ENCODE peak calls at places on chromosomes 12 and 14, in four cellular contexts. V is psoas muscle, F is mucosa of descending colon, T is upper lobe of right lung. X is an unnamed sample.

GRCh38 chr12:23827353-23827752 is 122.1 kb downstream of the SOX5 start:
- ATAC-seq in V (no peak), F (no peak), T (no peak), X (no peak)

GRCh38 chr14:103463149-103463548 is 59.5 kb downstream of the CKB start:
- ATAC-seq in V (no peak), F (no peak), T (no peak), X (no peak)

GRCh38 chr12:27554421-27555186 is 30.6 kb downstream of the PPFIBP1 start:
- ATAC-seq in V (peak), F (no peak), T (peak), X (peak)

GRCh38 chr12:106331594-106331993 is 26.0 kb upstream of the POLR3B start:
- ATAC-seq in V (peak), F (no peak), T (no peak), X (no peak)

GRCh38 chr12:50842637-50843493 is at the start of gene TMPRSS12:
- ATAC-seq in V (peak), F (no peak), T (peak), X (no peak)

GRCh38 chr12:9634177-9634803 is 26.6 kb upstream of the KLRB1 start:
- ATAC-seq in V (no peak), F (peak), T (peak), X (no peak)

GRCh38 chr14:88975926-88976325 is 151.5 kb downstream of the TTC8 start:
- ATAC-seq in V (no peak), F (peak), T (no peak), X (no peak)

GRCh38 chr12:123934016-123934620 is 38.5 kb downstream of the CCDC92 start:
- ATAC-seq in V (no peak), F (no peak), T (no peak), X (no peak)

GRCh38 chr12:110638792-110639191 is 24.9 kb downstream of the TCTN1 start:
- ATAC-seq in V (no peak), F (no peak), T (no peak), X (no peak)

GRCh38 chr14:86897704-86898513 is 1095.1 kb downstream of the GALC start:
- ATAC-seq in V (no peak), F (no peak), T (no peak), X (no peak)

GRCh38 chr14:75978249-75978731 is 3.5 kb downstream of the TGFB3 start:
- ATAC-seq in V (no peak), F (peak), T (no peak), X (no peak)

GRCh38 chr14:60532442-60532841 is 23.5 kb downstream of the SIX6 start:
- ATAC-seq in V (no peak), F (no peak), T (no peak), X (no peak)

GRCh38 chr12:32558941-32559340 is 120.2 kb upstream of the DNM1L start:
- ATAC-seq in V (peak), F (peak), T (peak), X (no peak)

GRCh38 chr12:96719671-96720362 is 187.2 kb upstream of the NEDD1 start:
- ATAC-seq in V (no peak), F (peak), T (peak), X (no peak)

DNA sequence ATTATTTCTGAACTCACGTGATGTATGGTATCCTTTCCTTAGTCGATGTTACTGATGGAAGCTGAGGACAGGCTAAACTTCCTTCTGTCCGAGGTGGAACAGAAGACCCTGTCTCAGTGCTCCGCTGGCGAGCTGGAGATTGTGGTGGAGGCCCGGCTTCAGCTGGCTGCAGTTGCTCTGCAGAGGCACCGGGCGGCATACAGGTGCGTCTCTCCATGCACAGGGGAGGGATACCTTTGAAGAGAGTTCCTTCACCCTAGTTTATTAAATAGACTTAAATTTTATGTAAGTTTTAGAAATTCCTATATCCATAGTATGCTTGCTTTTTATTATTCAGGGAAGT is 186.7 kb upstream of the NEDD1 start:
- ATAC-seq in V (no peak), F (peak), T (no peak), X (peak)
- TF ChIP-seq CTCF in V (no peak), F (no peak), T (no peak), X (no peak)

GRCh38 chr14:95725685-95726336 is 11.9 kb upstream of the TCL1A start:
- ATAC-seq in V (no peak), F (no peak), T (no peak), X (no peak)
- H3K4me3 ChIP-seq in V (no peak), F (no peak), T (no peak), X (no peak)

DNA sequence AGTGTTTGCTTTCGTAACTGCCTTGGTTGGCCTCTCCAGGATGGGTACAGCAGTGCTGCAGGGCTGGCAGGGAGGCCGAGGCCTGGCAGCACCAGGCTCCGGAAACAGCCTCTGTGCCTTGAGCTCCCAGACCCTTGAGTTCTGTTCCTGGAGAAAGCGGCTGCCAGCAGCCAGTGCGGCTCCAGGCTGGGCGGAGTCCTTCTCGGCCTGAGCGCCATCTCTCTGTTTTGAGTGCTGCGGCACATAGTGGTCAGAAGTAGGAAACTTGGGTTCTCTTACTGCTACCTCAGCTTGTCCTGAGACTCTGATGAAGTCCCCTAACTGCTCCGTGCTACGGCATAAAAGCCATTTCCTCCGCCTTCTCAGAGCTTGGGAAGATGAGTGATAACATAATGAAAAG is 65.9 kb downstream of the KCNA1 start:
- ATAC-seq in V (no peak), F (no peak), T (peak), X (no peak)
- TF ChIP-seq CTCF in V (no peak), F (no peak), T (no peak), X (no peak)

GRCh38 chr12:114669501-114670256 is 14.3 kb downstream of the TBX3 start:
- ATAC-seq in V (no peak), F (no peak), T (no peak), X (no peak)
- H3K4me3 ChIP-seq in V (peak), F (no peak), T (peak), X (peak)

GRCh38 chr14:67837011-67837624 is 17.5 kb downstream of the RAD51B start:
- ATAC-seq in V (peak), F (peak), T (peak), X (no peak)
- TF ChIP-seq CTCF in V (peak), F (no peak), T (peak), X (peak)

GRCh38 chr12:82857911-82858533 is 171.3 kb downstream of the TMTC2 start:
- ATAC-seq in V (no peak), F (no peak), T (no peak), X (no peak)
- H3K4me3 ChIP-seq in V (no peak), F (no peak), T (no peak), X (no peak)

DNA sequence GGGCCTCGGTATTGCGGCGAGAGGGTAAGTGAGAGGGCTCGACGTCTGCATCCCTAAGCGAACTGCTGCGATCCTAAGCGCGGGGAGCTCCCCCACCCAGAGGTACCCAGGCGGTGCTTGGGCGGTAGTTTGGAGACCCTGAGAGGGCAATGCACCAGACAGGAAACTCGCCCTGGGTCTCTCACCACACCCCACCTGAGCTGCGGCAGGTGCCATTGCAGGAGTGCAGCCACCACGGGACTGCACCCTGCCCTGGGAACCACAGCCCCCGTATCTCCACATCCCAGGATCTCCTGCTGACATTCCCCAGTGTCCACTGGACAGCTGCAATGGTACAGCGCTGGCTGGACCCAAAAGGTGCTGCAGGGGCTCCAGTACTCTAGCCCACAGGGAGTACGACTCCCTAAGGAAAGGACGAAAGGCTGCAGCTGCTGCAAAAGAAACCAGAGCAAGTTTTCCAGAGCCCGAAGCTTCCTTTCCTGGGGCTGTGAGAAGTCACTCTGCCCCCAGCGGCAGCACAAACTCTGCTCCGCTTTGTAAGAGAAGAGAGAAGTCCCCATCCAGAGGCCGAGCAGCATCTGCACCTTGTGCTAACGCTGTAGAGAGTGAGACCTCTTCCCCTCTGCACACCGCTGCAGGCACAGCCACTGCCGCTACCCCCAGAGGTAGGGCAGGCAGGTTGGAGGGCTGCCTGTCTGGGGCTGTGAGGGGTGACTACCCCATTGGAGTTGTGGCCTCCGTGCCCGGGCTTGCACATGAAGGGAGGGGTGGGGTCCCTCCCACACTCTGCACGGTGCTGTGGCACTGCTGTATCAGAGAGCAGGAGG is 31.1 kb upstream of the MON2 start:
- ATAC-seq in V (peak), F (peak), T (peak), X (peak)
- TF ChIP-seq CTCF in V (peak), F (no peak), T (peak), X (peak)

GRCh38 chr12:114685320-114685781 is 1.4 kb upstream of the TBX3 start:
- ATAC-seq in V (no peak), F (no peak), T (no peak), X (no peak)

GRCh38 chr12:114683709-114684097 is 272 bp downstream of the TBX3 start:
- ATAC-seq in V (peak), F (peak), T (no peak), X (peak)

GRCh38 chr12:114684098-114684869 is at the start of gene TBX3:
- ATAC-seq in V (peak), F (peak), T (peak), X (peak)

GRCh38 chr12:114685869-114686268 is 1.9 kb upstream of the TBX3 start:
- ATAC-seq in V (no peak), F (no peak), T (no peak), X (no peak)

GRCh38 chr12:114684870-114685273 is 897 bp upstream of the TBX3 start:
- ATAC-seq in V (no peak), F (no peak), T (no peak), X (no peak)
- H3K4me3 ChIP-seq in V (peak), F (no peak), T (peak), X (peak)

GRCh38 chr12:19842116-19842515 is 402.8 kb downstream of the AEBP2 start:
- ATAC-seq in V (no peak), F (no peak), T (no peak), X (no peak)
- TF ChIP-seq CTCF in V (no peak), F (no peak), T (no peak), X (no peak)

GRCh38 chr12:11746940-11747716 is 97.7 kb downstream of the ETV6 start:
- ATAC-seq in V (no peak), F (no peak), T (no peak), X (no peak)

GRCh38 chr12:11743333-11743732 is 93.9 kb downstream of the ETV6 start:
- ATAC-seq in V (no peak), F (no peak), T (no peak), X (no peak)

GRCh38 chr12:11746024-11746771 is 96.7 kb downstream of the ETV6 start:
- ATAC-seq in V (no peak), F (peak), T (peak), X (no peak)

GRCh38 chr12:11743748-11744147 is 94.3 kb downstream of the ETV6 start:
- ATAC-seq in V (no peak), F (no peak), T (no peak), X (no peak)

DNA sequence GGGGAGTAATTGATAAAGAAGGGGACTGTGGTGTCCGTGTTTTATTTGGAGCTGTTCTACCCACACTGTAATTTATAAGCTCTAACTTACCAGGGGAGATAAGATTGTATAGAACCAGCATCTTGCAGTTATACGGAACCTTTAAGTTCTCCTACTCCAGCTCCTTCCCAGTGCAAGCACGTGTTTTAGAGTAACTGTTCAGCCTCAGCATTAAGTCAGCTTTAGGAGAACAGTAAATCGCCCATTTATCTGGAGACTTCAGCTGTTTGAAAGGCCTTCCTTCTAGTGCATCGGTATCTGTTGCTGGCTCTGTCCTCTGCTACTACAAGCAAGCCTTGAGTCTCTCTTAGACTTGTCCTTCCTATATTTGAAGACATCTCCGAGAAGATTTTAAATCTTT is 95.6 kb downstream of the ETV6 start:
- ATAC-seq in V (no peak), F (no peak), T (no peak), X (no peak)
- H3K4me3 ChIP-seq in V (no peak), F (no peak), T (no peak), X (no peak)